ENCODE peak calls at places on chromosomes 2 and 18, in seven cellular contexts. G is skeletal muscle cell, W is NB4, I is AG09309, R is Peyer's patch, C is fibroblast of gingiva, E is germinal center. Y is an unnamed sample.

GRCh38 chr18:46856975-46857374 is 60.3 kb downstream of the PIAS2 start:
- DNase-seq in G (no peak), W (no peak), I (peak), R (no peak), C (no peak), E (no peak), Y (no peak)

GRCh38 chr2:139162456-139162855 is 382.3 kb upstream of the NXPH2 start:
- DNase-seq in G (no peak), W (no peak), I (no peak), R (no peak), C (no peak), E (no peak), Y (no peak)

GRCh38 chr2:121689356-121689755 is 40.1 kb upstream of the CLASP1 start:
- DNase-seq in G (peak), W (peak), I (no peak), R (no peak), C (peak), E (no peak), Y (peak)

GRCh38 chr2:236724200-236724599 is 154.6 kb downstream of the ACKR3 start:
- DNase-seq in G (no peak), W (no peak), I (no peak), R (no peak), C (no peak), E (no peak), Y (no peak)

GRCh38 chr18:47150824-47151366 is 595 bp upstream of the HDHD2 start:
- DNase-seq in G (no peak), W (no peak), I (no peak), R (no peak), C (no peak), E (no peak), Y (no peak)

GRCh38 chr2:9332136-9332852 is 91.0 kb downstream of the ITGB1BP1 start:
- DNase-seq in G (no peak), W (no peak), I (no peak), R (no peak), C (no peak), E (no peak), Y (no peak)

GRCh38 chr2:238853724-238854123 is 5.8 kb downstream of the TWIST2 start:
- DNase-seq in G (no peak), W (no peak), I (no peak), R (no peak), C (no peak), E (no peak), Y (no peak)

GRCh38 chr2:231258696-231259095 is 60.3 kb downstream of the ARMC9 start:
- DNase-seq in G (no peak), W (no peak), I (no peak), R (no peak), C (no peak), E (no peak), Y (no peak)

GRCh38 chr18:8610442-8610801 is 1.2 kb downstream of the RAB12 start:
- DNase-seq in G (no peak), W (peak), I (no peak), R (no peak), C (peak), E (no peak), Y (no peak)

GRCh38 chr2:46151582-46151981 is 145.6 kb upstream of the EPAS1 start:
- DNase-seq in G (no peak), W (no peak), I (no peak), R (no peak), C (no peak), E (no peak), Y (no peak)

GRCh38 chr2:15588329-15588919 is 3.2 kb upstream of the DDX1 start:
- DNase-seq in G (no peak), W (peak), I (peak), R (peak), C (peak), E (peak), Y (peak)

GRCh38 chr2:240579771-240580614 is 6.5 kb upstream of the CAPN10 start:
- DNase-seq in G (peak), W (peak), I (peak), R (peak), C (peak), E (no peak), Y (no peak)

GRCh38 chr2:196244516-196244915 is 73.1 kb upstream of the STK17B start:
- DNase-seq in G (no peak), W (no peak), I (no peak), R (no peak), C (peak), E (no peak), Y (no peak)

GRCh38 chr18:69935319-69936190 is 12.1 kb downstream of the CD226 start:
- DNase-seq in G (no peak), W (no peak), I (no peak), R (peak), C (no peak), E (no peak), Y (no peak)

GRCh38 chr2:98761267-98761781 is 30.4 kb upstream of the MGAT4A start:
- DNase-seq in G (no peak), W (no peak), I (no peak), R (peak), C (no peak), E (no peak), Y (no peak)

GRCh38 chr2:185979546-185980071 is 241.0 kb downstream of the FSIP2 start:
- DNase-seq in G (no peak), W (no peak), I (no peak), R (no peak), C (no peak), E (no peak), Y (no peak)

GRCh38 chr2:25617948-25618646 is 55.3 kb downstream of the DTNB start:
- DNase-seq in G (peak), W (no peak), I (peak), R (no peak), C (peak), E (no peak), Y (peak)

GRCh38 chr2:61905372-61906186 is at the start of gene COMMD1:
- DNase-seq in G (no peak), W (peak), I (no peak), R (peak), C (peak), E (peak), Y (no peak)

GRCh38 chr2:188024811-188025210 is 266.9 kb upstream of the GULP1 start:
- DNase-seq in G (peak), W (no peak), I (no peak), R (no peak), C (peak), E (no peak), Y (peak)

GRCh38 chr2:237352279-237352845 is 61.6 kb downstream of the COL6A3 start:
- DNase-seq in G (no peak), W (no peak), I (no peak), R (no peak), C (no peak), E (no peak), Y (no peak)

GRCh38 chr18:12278765-12279682 is 24.9 kb downstream of the CIDEA start:
- DNase-seq in G (peak), W (no peak), I (peak), R (peak), C (peak), E (no peak), Y (peak)

GRCh38 chr18:44507729-44508325 is 172.9 kb upstream of the SETBP1 start:
- DNase-seq in G (no peak), W (peak), I (no peak), R (peak), C (no peak), E (peak), Y (no peak)

GRCh38 chr2:77977486-77978063 is 455.4 kb upstream of the LRRTM4 start:
- DNase-seq in G (no peak), W (peak), I (no peak), R (no peak), C (no peak), E (no peak), Y (no peak)

GRCh38 chr18:59150236-59150635 is 10.6 kb downstream of the SEC11C start:
- DNase-seq in G (no peak), W (no peak), I (no peak), R (no peak), C (no peak), E (no peak), Y (no peak)

GRCh38 chr2:209181984-209182383 is 241.9 kb upstream of the MAP2 start:
- DNase-seq in G (no peak), W (no peak), I (no peak), R (no peak), C (no peak), E (no peak), Y (no peak)

GRCh38 chr2:74947703-74948102 is 10.7 kb upstream of the POLE4 start:
- DNase-seq in G (no peak), W (no peak), I (no peak), R (no peak), C (no peak), E (no peak), Y (no peak)

GRCh38 chr2:228181098-228182019 is at the start of gene SPHKAP:
- DNase-seq in G (no peak), W (no peak), I (no peak), R (no peak), C (no peak), E (no peak), Y (no peak)

GRCh38 chr2:10514743-10515142 is 66.6 kb upstream of the ODC1 start:
- DNase-seq in G (peak), W (peak), I (peak), R (no peak), C (no peak), E (no peak), Y (peak)

GRCh38 chr2:159803235-159803962 is 5.4 kb upstream of the CD302 start:
- DNase-seq in G (no peak), W (no peak), I (no peak), R (no peak), C (no peak), E (no peak), Y (no peak)

GRCh38 chr2:71923887-71924533 is 223.7 kb downstream of the CYP26B1 start:
- DNase-seq in G (peak), W (peak), I (no peak), R (peak), C (peak), E (peak), Y (peak)

GRCh38 chr2:58569460-58570185 is 328.5 kb upstream of the FANCL start:
- DNase-seq in G (no peak), W (no peak), I (no peak), R (no peak), C (no peak), E (no peak), Y (no peak)

GRCh38 chr2:157875720-157876065 is 437 bp downstream of the ACVR1 start:
- DNase-seq in G (no peak), W (no peak), I (no peak), R (peak), C (no peak), E (peak), Y (no peak)

GRCh38 chr2:14123436-14124103 is 508.9 kb upstream of the LRATD1 start:
- DNase-seq in G (no peak), W (no peak), I (no peak), R (no peak), C (no peak), E (no peak), Y (no peak)

GRCh38 chr2:199977984-199978415 is 22.6 kb downstream of the MAIP1 start:
- DNase-seq in G (peak), W (peak), I (peak), R (no peak), C (peak), E (no peak), Y (no peak)

GRCh38 chr18:5500158-5500939 is 43.4 kb downstream of the EPB41L3 start:
- DNase-seq in G (no peak), W (no peak), I (no peak), R (no peak), C (no peak), E (no peak), Y (no peak)

GRCh38 chr2:226798422-226799210 is 1.0 kb downstream of the IRS1 start:
- DNase-seq in G (no peak), W (peak), I (no peak), R (peak), C (peak), E (peak), Y (no peak)